ENCODE peak calls at places on chromosomes 6 and 20, in nine cellular contexts. S, Q, R, M, I, F, L, J and B are unnamed samples. For H3K4me1, the result is how much of the 10 kb centered on the place peaks cover.

GRCh38 chr6:41732601-41733348 is 2.6 kb downstream of the TFEB start:
- DNase-seq in R (no peak), I (peak), Q (peak), S (no peak), L (no peak), F (peak), J (peak), M (no peak), B (peak)

GRCh38 chr6:82246802-82247633 is 526 bp downstream of the IBTK start:
- DNase-seq in S (peak), J (peak), R (peak), L (no peak), I (peak), M (peak), F (peak), Q (peak), B (no peak)

GRCh38 chr6:45555981-45556771 is 178.4 kb upstream of the SUPT3H start:
- DNase-seq in R (peak), Q (no peak), I (no peak), M (no peak), J (no peak), F (no peak), S (no peak), L (peak), B (no peak)

GRCh38 chr6:43228951-43229802 is at the start of gene DNPH1:
- DNase-seq in F (peak), M (peak), R (peak), S (peak), I (peak), L (peak), J (peak), Q (peak), B (peak)

GRCh38 chr20:48159156-48159971 is 374.1 kb upstream of the SULF2 start:
- DNase-seq in M (no peak), F (no peak), R (no peak), S (no peak), Q (peak), J (no peak), I (no peak), L (no peak), B (no peak)

GRCh38 chr6:4615231-4615630 is 161.0 kb upstream of the CDYL start:
- DNase-seq in M (no peak), L (no peak), F (no peak), Q (no peak), J (no peak), I (no peak), S (no peak), R (no peak), B (no peak)

GRCh38 chr6:45156075-45156474 is 172.1 kb upstream of the RUNX2 start:
- DNase-seq in M (no peak), Q (no peak), F (no peak), I (no peak), J (no peak), R (no peak), L (no peak), S (no peak), B (peak)

GRCh38 chr6:157982580-157983438 is 1.1 kb downstream of the SYNJ2 start:
- DNase-seq in I (no peak), L (no peak), S (no peak), R (peak), J (no peak), M (peak), Q (peak), F (no peak), B (no peak)

GRCh38 chr20:33211817-33212424 is 5.2 kb upstream of the BPIFA3 start:
- DNase-seq in M (peak), J (peak), I (no peak), F (peak), S (peak), R (peak), Q (peak), L (no peak), B (no peak)

GRCh38 chr6:31829633-31830492 is 2.3 kb downstream of the HSPA1B start:
- DNase-seq in M (peak), J (no peak), R (no peak), L (peak), S (peak), I (no peak), Q (peak), F (no peak), B (no peak)

DNA sequence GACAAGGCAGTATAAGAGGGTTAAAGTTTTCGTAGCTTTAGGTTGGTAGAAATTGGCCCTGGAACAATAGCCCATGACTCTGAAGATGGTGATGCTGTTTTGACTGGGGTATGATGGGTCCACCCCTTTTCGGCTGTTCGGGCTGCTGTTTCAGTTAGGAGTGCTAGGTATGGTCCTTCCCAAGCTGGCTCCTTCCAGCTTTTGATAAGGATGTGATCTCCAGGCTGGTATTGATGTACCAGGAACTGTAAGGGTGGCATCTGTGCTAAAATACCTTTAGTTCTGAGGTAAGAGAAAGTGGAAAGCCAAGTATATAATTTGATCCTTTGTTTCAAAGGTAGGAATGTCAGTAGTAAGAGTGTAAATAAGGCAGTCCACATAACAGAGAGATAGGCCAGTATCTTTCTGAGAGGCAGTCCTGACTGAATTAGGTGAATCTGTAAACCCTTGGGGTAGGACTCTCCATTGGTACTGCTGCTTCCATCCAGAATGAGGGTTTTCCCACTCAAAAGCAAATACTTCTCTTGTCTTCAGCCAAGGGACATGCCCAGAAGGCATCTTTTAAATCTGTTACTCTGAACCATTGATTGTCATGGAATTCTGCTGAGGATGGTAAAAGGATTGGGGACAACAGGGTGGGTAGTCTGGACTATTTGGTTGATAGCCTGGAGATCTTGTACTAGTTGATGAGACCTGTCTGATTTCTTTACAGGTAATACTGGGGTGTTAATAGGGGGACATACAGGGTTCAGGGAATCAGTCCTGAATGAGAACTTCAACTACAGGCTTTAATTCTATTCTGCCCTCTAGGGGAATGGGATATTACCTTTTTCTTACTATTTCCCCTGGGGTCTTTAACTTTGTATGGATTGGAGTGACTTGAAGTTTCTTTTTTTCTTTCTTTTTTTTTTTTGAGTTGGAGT is 6.1 kb upstream of the ZNFX1 start:
- DNase-seq in F (no peak), J (no peak), R (no peak), L (no peak), M (no peak), I (no peak), Q (no peak), S (no peak), B (no peak)
- H3K4me3 ChIP-seq in F (no peak), J (peak), R (peak), L (no peak), M (no peak), I (no peak), Q (no peak), S (no peak), B (no peak)

DNA sequence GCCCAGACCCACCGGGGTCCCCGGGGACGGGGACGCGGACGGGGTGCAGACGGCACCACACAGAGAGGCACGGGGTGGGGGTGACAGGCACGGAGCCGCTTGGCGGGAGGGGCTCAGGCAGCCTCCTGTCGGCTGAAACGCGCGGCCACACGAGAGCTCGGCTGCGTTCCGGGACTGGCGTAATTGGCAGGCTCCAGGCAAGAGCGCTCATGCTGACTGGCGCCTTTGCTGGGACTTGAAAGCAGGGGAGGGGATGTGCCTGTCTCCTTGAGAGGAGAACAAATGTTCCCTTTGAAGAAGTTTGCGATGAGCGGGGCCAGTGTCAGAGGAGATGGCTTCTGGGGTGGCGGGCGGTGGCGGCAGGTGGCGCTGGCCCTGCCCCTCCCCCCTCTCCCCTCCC is 25.8 kb downstream of the BHLHE23 start:
- DNase-seq in L (no peak), F (no peak), I (no peak), S (no peak), M (no peak), R (no peak), Q (no peak), J (no peak), B (peak)
- H3K4me1 ChIP-seq in L (under half), F (under half), I (under half), S (under half), M (under half), R (under half), Q (under half), J (under half), B (under half)

DNA sequence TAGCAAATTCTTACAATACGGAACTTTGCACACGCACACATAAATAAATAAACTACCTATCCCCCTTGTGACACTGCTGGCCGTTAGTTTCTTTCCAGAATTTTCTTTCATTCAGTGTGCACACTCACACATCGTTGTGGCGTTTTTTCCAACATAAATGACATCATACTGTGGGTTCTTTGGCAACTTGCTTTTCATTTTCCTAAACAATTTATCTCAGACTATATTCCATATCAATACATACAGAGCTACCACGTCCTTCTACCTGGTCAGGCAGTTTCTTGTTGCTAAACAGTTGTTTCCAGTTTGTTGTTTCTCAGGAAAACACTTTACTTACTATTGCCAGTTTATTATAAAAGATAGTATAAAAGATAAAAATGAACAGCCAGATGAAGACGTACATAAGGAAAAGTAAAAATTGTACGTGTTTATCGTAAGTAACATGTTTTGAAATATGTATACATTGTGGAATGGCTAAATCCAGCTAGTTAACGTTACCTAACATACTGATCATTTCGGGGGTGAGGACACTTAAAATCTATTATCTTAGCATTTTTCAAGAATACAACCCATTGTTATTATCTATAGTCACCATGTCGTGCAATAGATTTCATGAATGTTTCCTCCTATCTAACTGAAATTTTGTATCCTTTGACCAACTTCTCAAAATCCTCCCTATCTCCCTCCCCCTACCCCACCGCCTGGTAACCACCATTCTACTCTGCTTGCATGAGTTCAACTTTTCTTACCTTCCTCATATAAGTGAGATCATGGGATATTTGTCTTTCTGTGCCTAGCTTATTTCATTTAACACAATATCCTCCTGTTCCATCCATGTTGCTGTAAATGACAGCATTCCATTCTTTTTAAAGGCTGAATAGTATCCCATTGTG is 1.2 kb upstream of the TP53RK start:
- DNase-seq in Q (no peak), R (peak), I (no peak), F (no peak), M (no peak), J (no peak), S (no peak), L (no peak), B (no peak)
- H3K27ac ChIP-seq in Q (peak), R (peak), I (peak), F (peak), M (peak), J (peak), S (no peak), L (no peak), B (peak)

DNA sequence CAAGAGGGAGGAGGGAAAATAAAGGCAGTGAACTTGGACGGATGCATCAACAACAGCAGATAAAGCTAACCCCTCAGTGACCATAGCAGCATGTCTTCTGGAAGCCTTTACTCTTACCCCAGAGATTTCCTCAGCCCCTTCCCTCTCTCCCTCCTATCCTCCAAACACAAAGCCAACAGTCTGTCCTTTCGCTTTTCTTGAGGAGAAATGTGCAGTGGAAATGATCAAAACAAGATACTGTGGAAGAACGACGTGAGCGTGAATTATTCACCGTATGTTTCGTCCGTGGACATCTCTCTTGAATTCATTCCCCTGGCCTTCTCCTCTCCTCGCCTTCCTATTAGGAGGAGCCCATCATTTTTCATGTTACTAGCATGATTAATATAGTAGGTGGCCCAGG is 8.5 kb downstream of the NRN1 start:
- DNase-seq in R (no peak), I (no peak), M (no peak), F (no peak), Q (no peak), L (no peak), J (no peak), S (no peak), B (no peak)
- H3K4me3 ChIP-seq in R (no peak), I (peak), M (no peak), F (no peak), Q (no peak), L (no peak), J (no peak), S (no peak), B (no peak)

GRCh38 chr20:59387891-59388290 is 87.5 kb downstream of the EDN3 start:
- DNase-seq in L (no peak), S (no peak), I (no peak), Q (no peak), M (no peak), F (no peak), R (no peak), J (no peak), B (no peak)

GRCh38 chr20:59391975-59392374 is 91.6 kb downstream of the EDN3 start:
- DNase-seq in S (no peak), M (no peak), Q (no peak), R (no peak), J (no peak), I (no peak), F (no peak), L (no peak), B (no peak)

GRCh38 chr20:59392741-59393140 is 92.3 kb downstream of the EDN3 start:
- DNase-seq in Q (no peak), L (no peak), R (no peak), F (no peak), J (no peak), M (no peak), I (no peak), S (no peak), B (no peak)

GRCh38 chr20:59388402-59388801 is 88.0 kb downstream of the EDN3 start:
- DNase-seq in S (no peak), J (no peak), L (no peak), I (no peak), Q (no peak), F (no peak), R (no peak), M (no peak), B (no peak)

GRCh38 chr20:59390437-59390836 is 90.0 kb downstream of the EDN3 start:
- DNase-seq in Q (no peak), L (no peak), M (no peak), J (no peak), R (no peak), S (no peak), F (no peak), I (no peak), B (no peak)
- H3K4me1 ChIP-seq in Q (under half), L (under half), M (under half), J (under half), R (under half), S (under half), F (under half), I (under half), B (under half)

GRCh38 chr6:137350857-137351256 is 131.7 kb upstream of the IFNGR1 start:
- DNase-seq in L (no peak), J (no peak), I (no peak), F (no peak), Q (no peak), R (no peak), S (no peak), M (no peak), B (no peak)

GRCh38 chr6:137351890-137352289 is 132.7 kb upstream of the IFNGR1 start:
- DNase-seq in Q (no peak), F (no peak), L (no peak), J (no peak), S (no peak), M (no peak), I (no peak), R (no peak), B (no peak)

GRCh38 chr6:137353842-137354397 is 134.7 kb upstream of the IFNGR1 start:
- DNase-seq in I (no peak), F (no peak), J (no peak), Q (no peak), S (no peak), M (no peak), R (no peak), L (no peak), B (no peak)

GRCh38 chr6:137353346-137353745 is 134.2 kb upstream of the IFNGR1 start:
- DNase-seq in F (no peak), Q (no peak), M (no peak), R (no peak), L (no peak), S (no peak), J (no peak), I (no peak), B (no peak)

GRCh38 chr6:137352859-137353258 is 133.7 kb upstream of the IFNGR1 start:
- DNase-seq in M (peak), F (no peak), J (no peak), Q (no peak), L (no peak), I (no peak), R (no peak), S (no peak), B (no peak)
- H3K27ac ChIP-seq in M (no peak), F (no peak), J (no peak), Q (no peak), L (no peak), I (no peak), R (no peak), S (no peak), B (no peak)

GRCh38 chr6:138403801-138404665 is at the start of gene HEBP2:
- DNase-seq in J (peak), M (peak), I (peak), L (peak), S (peak), R (peak), F (peak), Q (peak), B (peak)

GRCh38 chr6:138403324-138403800 is 661 bp upstream of the HEBP2 start:
- DNase-seq in M (peak), R (no peak), J (peak), L (peak), S (peak), F (peak), I (peak), Q (no peak), B (peak)

GRCh38 chr6:138404666-138405337 is 779 bp downstream of the HEBP2 start:
- DNase-seq in M (peak), I (peak), F (peak), S (no peak), J (no peak), R (no peak), Q (peak), L (peak), B (peak)

GRCh38 chr6:138401960-138402832 is 1.8 kb upstream of the HEBP2 start:
- DNase-seq in L (no peak), I (no peak), S (no peak), F (peak), M (no peak), Q (no peak), R (no peak), J (no peak), B (no peak)

DNA sequence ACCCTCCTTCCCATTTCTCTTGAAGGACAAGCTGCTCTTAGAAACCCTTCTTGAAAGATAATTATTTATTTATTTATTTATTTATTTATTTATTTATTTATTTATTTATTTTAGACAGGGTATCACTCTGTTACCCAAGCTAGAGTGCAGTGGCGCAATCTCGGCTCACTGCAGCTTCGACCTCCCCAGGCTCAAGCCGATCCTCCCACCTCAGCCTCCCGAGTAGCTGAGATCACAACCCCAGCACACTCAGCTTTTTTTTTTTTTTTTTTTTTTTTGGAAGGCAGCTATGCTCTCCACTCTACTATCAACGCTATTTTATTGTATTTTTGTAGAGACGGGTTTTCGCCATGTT is 1.2 kb upstream of the HEBP2 start:
- DNase-seq in S (no peak), I (no peak), F (no peak), J (no peak), L (no peak), R (no peak), Q (no peak), M (no peak), B (no peak)
- H3K4me3 ChIP-seq in S (no peak), I (peak), F (peak), J (peak), L (peak), R (peak), Q (no peak), M (peak), B (peak)